ENCODE peak calls at places on chromosomes 2 and 18, in six cellular contexts. One of them, this sample, is unnamed.
A peak's percentile ranks its signal among the peaks of the same experiment; 100 is the strongest.

GRCh38 chr2:24828641-24829040 is 35.4 kb downstream of the CENPO start:
- DNase-seq in HepG2: no peak
- DNase-seq in A549: no peak
- DNase-seq in endothelial cell of umbilical vein: no peak
- DNase-seq in K562: no peak
- DNase-seq in GM12878: no peak
- DNase-seq in this sample: no peak

GRCh38 chr2:26915316-26915715 is 55.1 kb upstream of the MAPRE3 start:
- DNase-seq in HepG2: no peak
- DNase-seq in A549: no peak
- DNase-seq in endothelial cell of umbilical vein: no peak
- DNase-seq in K562: no peak
- DNase-seq in GM12878: no peak
- DNase-seq in this sample: no peak

GRCh38 chr2:238286551-238286950 is 1.9 kb downstream of the PER2 start:
- DNase-seq in HepG2: peak; percentile 48
- DNase-seq in A549: peak; percentile 63
- DNase-seq in endothelial cell of umbilical vein: no peak
- DNase-seq in K562: no peak
- DNase-seq in GM12878: no peak
- DNase-seq in this sample: peak; percentile 62

GRCh38 chr2:108616731-108617161 is 82.5 kb downstream of the LIMS1 start:
- DNase-seq in HepG2: no peak
- DNase-seq in A549: no peak
- DNase-seq in endothelial cell of umbilical vein: peak; percentile 88
- DNase-seq in K562: no peak
- DNase-seq in GM12878: no peak
- DNase-seq in this sample: no peak

GRCh38 chr2:146853741-146854444 is 990.9 kb upstream of the ACVR2A start:
- DNase-seq in HepG2: no peak
- DNase-seq in A549: no peak
- DNase-seq in endothelial cell of umbilical vein: no peak
- DNase-seq in K562: no peak
- DNase-seq in GM12878: no peak
- DNase-seq in this sample: no peak

GRCh38 chr2:96161785-96162367 is 16.6 kb upstream of the DUSP2 start:
- DNase-seq in HepG2: no peak
- DNase-seq in A549: no peak
- DNase-seq in endothelial cell of umbilical vein: no peak
- DNase-seq in K562: no peak
- DNase-seq in GM12878: peak; percentile 66
- DNase-seq in this sample: no peak

GRCh38 chr2:138180691-138181386 is 216.6 kb downstream of the HNMT start:
- DNase-seq in HepG2: peak; percentile 23
- DNase-seq in A549: no peak
- DNase-seq in endothelial cell of umbilical vein: peak; percentile 5
- DNase-seq in K562: no peak
- DNase-seq in GM12878: no peak
- DNase-seq in this sample: no peak

GRCh38 chr2:53593891-53594585 is 173.6 kb upstream of the CHAC2 start:
- DNase-seq in HepG2: no peak
- DNase-seq in A549: no peak
- DNase-seq in endothelial cell of umbilical vein: no peak
- DNase-seq in K562: no peak
- DNase-seq in GM12878: no peak
- DNase-seq in this sample: no peak

GRCh38 chr18:9916067-9916684 is 2.4 kb downstream of the VAPA start:
- DNase-seq in HepG2: no peak
- DNase-seq in A549: no peak
- DNase-seq in endothelial cell of umbilical vein: peak; percentile 82
- DNase-seq in K562: no peak
- DNase-seq in GM12878: no peak
- DNase-seq in this sample: no peak

GRCh38 chr2:187989925-187990623 is 301.6 kb upstream of the GULP1 start:
- DNase-seq in HepG2: no peak
- DNase-seq in A549: no peak
- DNase-seq in endothelial cell of umbilical vein: no peak
- DNase-seq in K562: no peak
- DNase-seq in GM12878: no peak
- DNase-seq in this sample: no peak

GRCh38 chr18:44637210-44638051 is 43.3 kb upstream of the SETBP1 start:
- DNase-seq in HepG2: no peak
- DNase-seq in A549: peak; percentile 28
- DNase-seq in endothelial cell of umbilical vein: no peak
- DNase-seq in K562: no peak
- DNase-seq in GM12878: no peak
- DNase-seq in this sample: no peak

GRCh38 chr2:172488556-172488955 is 61.2 kb downstream of the ITGA6 start:
- DNase-seq in HepG2: peak; percentile 70
- DNase-seq in A549: no peak
- DNase-seq in endothelial cell of umbilical vein: no peak
- DNase-seq in K562: no peak
- DNase-seq in GM12878: no peak
- DNase-seq in this sample: no peak

GRCh38 chr18:51226068-51226467 is 28.6 kb upstream of the MEX3C start:
- DNase-seq in HepG2: no peak
- DNase-seq in A549: no peak
- DNase-seq in endothelial cell of umbilical vein: no peak
- DNase-seq in K562: no peak
- DNase-seq in GM12878: no peak
- DNase-seq in this sample: no peak

GRCh38 chr2:157874997-157875719 is 972 bp downstream of the ACVR1 start:
- DNase-seq in HepG2: no peak
- DNase-seq in A549: peak; percentile 14
- DNase-seq in endothelial cell of umbilical vein: peak; percentile 58
- DNase-seq in K562: peak; percentile 18
- DNase-seq in GM12878: no peak
- DNase-seq in this sample: peak; percentile 9

GRCh38 chr2:177254433-177255226 is 9.9 kb downstream of the NFE2L2 start:
- DNase-seq in HepG2: peak; percentile 76
- DNase-seq in A549: peak; percentile 86
- DNase-seq in endothelial cell of umbilical vein: peak; percentile 64
- DNase-seq in K562: peak; percentile 69
- DNase-seq in GM12878: no peak
- DNase-seq in this sample: peak; percentile 51

GRCh38 chr2:84956334-84957297 is 14.3 kb upstream of the KCMF1 start:
- DNase-seq in HepG2: no peak
- DNase-seq in A549: no peak
- DNase-seq in endothelial cell of umbilical vein: no peak
- DNase-seq in K562: no peak
- DNase-seq in GM12878: no peak
- DNase-seq in this sample: no peak

GRCh38 chr2:10305715-10306114 is 3.0 kb downstream of the HPCAL1 start:
- DNase-seq in HepG2: peak; percentile 60
- DNase-seq in A549: peak; percentile 47
- DNase-seq in endothelial cell of umbilical vein: no peak
- DNase-seq in K562: no peak
- DNase-seq in GM12878: no peak
- DNase-seq in this sample: peak; percentile 45

GRCh38 chr2:11343626-11344341 is 652 bp downstream of the ROCK2 start:
- DNase-seq in HepG2: peak; percentile 85
- DNase-seq in A549: peak; percentile 68
- DNase-seq in endothelial cell of umbilical vein: peak; percentile 42
- DNase-seq in K562: peak; percentile 46
- DNase-seq in GM12878: no peak
- DNase-seq in this sample: peak; percentile 71

GRCh38 chr2:157304811-157305712 is 20.6 kb downstream of the ERMN start:
- DNase-seq in HepG2: no peak
- DNase-seq in A549: no peak
- DNase-seq in endothelial cell of umbilical vein: no peak
- DNase-seq in K562: no peak
- DNase-seq in GM12878: no peak
- DNase-seq in this sample: no peak

GRCh38 chr2:173884403-173884802 is 80.8 kb downstream of the SP3 start:
- DNase-seq in HepG2: peak; percentile 56
- DNase-seq in A549: peak; percentile 46
- DNase-seq in endothelial cell of umbilical vein: peak; percentile 64
- DNase-seq in K562: peak; percentile 57
- DNase-seq in GM12878: no peak
- DNase-seq in this sample: peak; percentile 56

GRCh38 chr2:8998418-8998817 is 5.1 kb downstream of the MBOAT2 start:
- DNase-seq in HepG2: no peak
- DNase-seq in A549: no peak
- DNase-seq in endothelial cell of umbilical vein: no peak
- DNase-seq in K562: peak; percentile 24
- DNase-seq in GM12878: no peak
- DNase-seq in this sample: no peak

GRCh38 chr2:239288237-239288636 is 112.6 kb downstream of the HDAC4 start:
- DNase-seq in HepG2: no peak
- DNase-seq in A549: no peak
- DNase-seq in endothelial cell of umbilical vein: no peak
- DNase-seq in K562: no peak
- DNase-seq in GM12878: no peak
- DNase-seq in this sample: no peak

GRCh38 chr18:61589053-61589723 is 256.0 kb downstream of the CDH20 start:
- DNase-seq in HepG2: no peak
- DNase-seq in A549: peak; percentile 20
- DNase-seq in endothelial cell of umbilical vein: no peak
- DNase-seq in K562: no peak
- DNase-seq in GM12878: no peak
- DNase-seq in this sample: peak; percentile 59

GRCh38 chr2:26846334-26846863 is 1.5 kb upstream of the DPYSL5 start:
- DNase-seq in HepG2: peak; percentile 61
- DNase-seq in A549: peak; percentile 90
- DNase-seq in endothelial cell of umbilical vein: peak; percentile 58
- DNase-seq in K562: peak; percentile 64
- DNase-seq in GM12878: no peak
- DNase-seq in this sample: peak; percentile 83

GRCh38 chr2:37324786-37325624 is at the start of gene PRKD3:
- DNase-seq in HepG2: peak; percentile 27
- DNase-seq in A549: peak; percentile 66
- DNase-seq in endothelial cell of umbilical vein: peak; percentile 72
- DNase-seq in K562: peak; percentile 86
- DNase-seq in GM12878: no peak
- DNase-seq in this sample: peak; percentile 87

GRCh38 chr2:23419171-23420090 is 34.5 kb downstream of the KLHL29 start:
- DNase-seq in HepG2: no peak
- DNase-seq in A549: no peak
- DNase-seq in endothelial cell of umbilical vein: no peak
- DNase-seq in K562: no peak
- DNase-seq in GM12878: no peak
- DNase-seq in this sample: no peak

GRCh38 chr2:1675633-1676032 is 68.7 kb downstream of the PXDN start:
- DNase-seq in HepG2: no peak
- DNase-seq in A549: peak; percentile 83
- DNase-seq in endothelial cell of umbilical vein: peak; percentile 22
- DNase-seq in K562: no peak
- DNase-seq in GM12878: no peak
- DNase-seq in this sample: no peak

DNA sequence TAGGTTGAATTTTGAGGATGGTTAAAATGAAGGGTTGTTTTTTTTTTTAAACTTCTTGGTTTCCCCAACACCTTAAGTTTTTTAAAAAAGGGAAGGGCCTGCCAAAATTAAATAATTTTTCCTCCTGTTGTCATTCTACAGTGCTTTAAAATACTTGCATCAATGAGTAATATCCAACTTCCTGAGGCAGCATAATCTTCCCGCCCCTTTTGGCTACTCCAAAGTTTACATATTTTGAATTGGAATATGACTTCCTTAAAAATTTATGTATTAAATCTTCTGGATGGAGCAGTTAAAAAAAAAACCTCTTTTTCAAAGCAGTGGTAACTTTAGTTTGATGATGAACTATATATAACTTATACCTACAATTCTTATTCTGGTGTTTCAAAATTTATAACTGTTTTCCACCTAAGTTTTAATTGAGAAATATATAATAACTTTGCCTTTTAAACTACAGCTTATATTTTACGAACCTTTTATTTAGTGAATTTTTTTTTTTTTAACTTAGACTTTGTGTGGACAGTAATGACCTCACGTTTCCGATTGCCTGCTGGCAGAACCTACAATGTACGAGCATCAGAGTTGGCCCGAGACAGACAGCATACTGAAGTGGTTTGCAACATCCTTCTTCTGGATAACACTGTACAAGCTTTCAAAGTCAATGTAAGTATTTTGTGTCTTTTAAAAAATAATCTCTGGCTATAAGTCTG is 49.8 kb downstream of the PTPN4 start:
- DNase-seq in HepG2: no peak
- DNase-seq in A549: peak; percentile 21
- DNase-seq in endothelial cell of umbilical vein: peak; percentile 88
- DNase-seq in K562: no peak
- DNase-seq in GM12878: no peak
- DNase-seq in this sample: no peak
- TF ChIP-seq MYC in HepG2: no peak
- TF ChIP-seq MYC in A549: no peak
- TF ChIP-seq MYC in endothelial cell of umbilical vein: no peak
- TF ChIP-seq MYC in K562: no peak
- TF ChIP-seq MYC in GM12878: no peak
- TF ChIP-seq MYC in this sample: no peak

GRCh38 chr2:112150447-112150846 is 12.3 kb downstream of the FBLN7 start:
- DNase-seq in HepG2: no peak
- DNase-seq in A549: no peak
- DNase-seq in endothelial cell of umbilical vein: peak; percentile 55
- DNase-seq in K562: no peak
- DNase-seq in GM12878: no peak
- DNase-seq in this sample: no peak
- TF ChIP-seq MYC in HepG2: no peak
- TF ChIP-seq MYC in A549: no peak
- TF ChIP-seq MYC in endothelial cell of umbilical vein: peak; percentile 62
- TF ChIP-seq MYC in K562: no peak
- TF ChIP-seq MYC in GM12878: no peak
- TF ChIP-seq MYC in this sample: no peak

DNA sequence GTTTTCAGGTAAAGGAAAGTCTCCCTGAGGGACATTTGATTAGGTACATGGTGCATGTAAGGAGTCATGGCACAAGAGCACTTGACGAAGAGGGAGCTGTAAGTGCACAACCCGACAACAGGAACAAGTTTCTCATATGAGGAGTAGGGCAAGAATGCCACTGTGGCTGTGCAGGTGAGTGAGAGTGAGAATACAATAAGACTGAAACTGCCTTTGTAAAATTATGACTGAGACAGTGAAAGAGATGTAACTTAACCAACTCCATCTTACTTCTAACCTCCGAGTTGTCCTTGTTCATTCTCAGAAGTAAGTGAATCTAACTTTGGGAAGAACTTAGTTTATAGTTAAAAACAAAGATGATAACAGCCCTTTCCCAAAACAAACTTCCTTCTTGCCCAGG is 1025.8 kb upstream of the CNTNAP5 start:
- DNase-seq in HepG2: no peak
- DNase-seq in A549: no peak
- DNase-seq in endothelial cell of umbilical vein: no peak
- DNase-seq in K562: no peak
- DNase-seq in GM12878: peak; percentile 4
- DNase-seq in this sample: no peak
- TF ChIP-seq MYC in HepG2: no peak
- TF ChIP-seq MYC in A549: no peak
- TF ChIP-seq MYC in endothelial cell of umbilical vein: no peak
- TF ChIP-seq MYC in K562: no peak
- TF ChIP-seq MYC in GM12878: no peak
- TF ChIP-seq MYC in this sample: no peak

GRCh38 chr2:68700560-68700959 is 34.1 kb upstream of the ARHGAP25 start:
- DNase-seq in HepG2: no peak
- DNase-seq in A549: no peak
- DNase-seq in endothelial cell of umbilical vein: no peak
- DNase-seq in K562: no peak
- DNase-seq in GM12878: no peak
- DNase-seq in this sample: no peak
- TF ChIP-seq MYC in HepG2: no peak
- TF ChIP-seq MYC in A549: no peak
- TF ChIP-seq MYC in endothelial cell of umbilical vein: no peak
- TF ChIP-seq MYC in K562: no peak
- TF ChIP-seq MYC in GM12878: no peak
- TF ChIP-seq MYC in this sample: no peak

GRCh38 chr2:76154981-76155380 is 444.3 kb upstream of the GCFC2 start:
- DNase-seq in HepG2: no peak
- DNase-seq in A549: no peak
- DNase-seq in endothelial cell of umbilical vein: no peak
- DNase-seq in K562: no peak
- DNase-seq in GM12878: no peak
- DNase-seq in this sample: no peak
- TF ChIP-seq MYC in HepG2: no peak
- TF ChIP-seq MYC in A549: no peak
- TF ChIP-seq MYC in endothelial cell of umbilical vein: no peak
- TF ChIP-seq MYC in K562: no peak
- TF ChIP-seq MYC in GM12878: no peak
- TF ChIP-seq MYC in this sample: no peak

This sample was measured in NB4.